ENCODE peak calls at places on chromosomes 12 and 14, in eight cellular contexts. One of them, this sample, is unnamed.

GRCh38 chr12:124923906-124924734 is 9.7 kb upstream of the UBC start:
- DNase-seq in colonic mucosa: no peak
- DNase-seq in WTC11: no peak
- DNase-seq in neural crest cell: no peak
- DNase-seq in RWPE1: no peak
- DNase-seq in Calu3: peak
- DNase-seq in lower lobe of right lung: no peak
- DNase-seq in A549: no peak
- DNase-seq in this sample: no peak

GRCh38 chr14:55097894-55098560 is 31.0 kb upstream of the LGALS3 start:
- DNase-seq in colonic mucosa: no peak
- DNase-seq in WTC11: no peak
- DNase-seq in neural crest cell: no peak
- DNase-seq in RWPE1: no peak
- DNase-seq in Calu3: peak
- DNase-seq in lower lobe of right lung: peak
- DNase-seq in A549: no peak
- DNase-seq in this sample: no peak

GRCh38 chr12:98399532-98399931 is 115.9 kb upstream of the TMPO start:
- DNase-seq in colonic mucosa: no peak
- DNase-seq in WTC11: peak
- DNase-seq in neural crest cell: no peak
- DNase-seq in RWPE1: peak
- DNase-seq in Calu3: peak
- DNase-seq in lower lobe of right lung: no peak
- DNase-seq in A549: peak
- DNase-seq in this sample: no peak

GRCh38 chr14:77543240-77543551 is 44.6 kb upstream of the ISM2 start:
- DNase-seq in colonic mucosa: no peak
- DNase-seq in WTC11: no peak
- DNase-seq in neural crest cell: no peak
- DNase-seq in RWPE1: no peak
- DNase-seq in Calu3: no peak
- DNase-seq in lower lobe of right lung: no peak
- DNase-seq in A549: no peak
- DNase-seq in this sample: no peak

GRCh38 chr12:122835693-122836026 is 403 bp downstream of the HIP1R start:
- DNase-seq in colonic mucosa: no peak
- DNase-seq in WTC11: peak
- DNase-seq in neural crest cell: no peak
- DNase-seq in RWPE1: no peak
- DNase-seq in Calu3: peak
- DNase-seq in lower lobe of right lung: peak
- DNase-seq in A549: peak
- DNase-seq in this sample: no peak

GRCh38 chr14:100165825-100166520 is 6.5 kb upstream of the DEGS2 start:
- DNase-seq in colonic mucosa: no peak
- DNase-seq in WTC11: no peak
- DNase-seq in neural crest cell: no peak
- DNase-seq in RWPE1: no peak
- DNase-seq in Calu3: no peak
- DNase-seq in lower lobe of right lung: no peak
- DNase-seq in A549: no peak
- DNase-seq in this sample: no peak

GRCh38 chr14:40218282-40218941 is 786.2 kb upstream of the FBXO33 start:
- DNase-seq in colonic mucosa: no peak
- DNase-seq in WTC11: no peak
- DNase-seq in neural crest cell: no peak
- DNase-seq in RWPE1: no peak
- DNase-seq in Calu3: no peak
- DNase-seq in lower lobe of right lung: no peak
- DNase-seq in A549: no peak
- DNase-seq in this sample: no peak

GRCh38 chr12:108310489-108310888 is 28.6 kb downstream of the CMKLR1 start:
- DNase-seq in colonic mucosa: no peak
- DNase-seq in WTC11: no peak
- DNase-seq in neural crest cell: no peak
- DNase-seq in RWPE1: no peak
- DNase-seq in Calu3: no peak
- DNase-seq in lower lobe of right lung: no peak
- DNase-seq in A549: no peak
- DNase-seq in this sample: no peak

GRCh38 chr12:46556820-46557524 is 184.4 kb upstream of the SLC38A2 start:
- DNase-seq in colonic mucosa: no peak
- DNase-seq in WTC11: no peak
- DNase-seq in neural crest cell: no peak
- DNase-seq in RWPE1: peak
- DNase-seq in Calu3: no peak
- DNase-seq in lower lobe of right lung: no peak
- DNase-seq in A549: peak
- DNase-seq in this sample: no peak

GRCh38 chr12:12159988-12160387 is 89.2 kb downstream of the BCL2L14 start:
- DNase-seq in colonic mucosa: no peak
- DNase-seq in WTC11: no peak
- DNase-seq in neural crest cell: no peak
- DNase-seq in RWPE1: no peak
- DNase-seq in Calu3: no peak
- DNase-seq in lower lobe of right lung: no peak
- DNase-seq in A549: no peak
- DNase-seq in this sample: no peak

GRCh38 chr12:31832740-31833540 is 104.1 kb upstream of the AMN1 start:
- DNase-seq in colonic mucosa: no peak
- DNase-seq in WTC11: no peak
- DNase-seq in neural crest cell: no peak
- DNase-seq in RWPE1: no peak
- DNase-seq in Calu3: no peak
- DNase-seq in lower lobe of right lung: no peak
- DNase-seq in A549: no peak
- DNase-seq in this sample: no peak

GRCh38 chr12:18967814-18968213 is 161.7 kb upstream of the PLEKHA5 start:
- DNase-seq in colonic mucosa: no peak
- DNase-seq in WTC11: no peak
- DNase-seq in neural crest cell: no peak
- DNase-seq in RWPE1: no peak
- DNase-seq in Calu3: no peak
- DNase-seq in lower lobe of right lung: no peak
- DNase-seq in A549: no peak
- DNase-seq in this sample: no peak

GRCh38 chr14:36520601-36521525 is 831 bp upstream of the NKX2-1 start:
- DNase-seq in colonic mucosa: peak
- DNase-seq in WTC11: peak
- DNase-seq in neural crest cell: peak
- DNase-seq in RWPE1: peak
- DNase-seq in Calu3: peak
- DNase-seq in lower lobe of right lung: peak
- DNase-seq in A549: peak
- DNase-seq in this sample: no peak

GRCh38 chr12:107992870-107993451 is 136.1 kb upstream of the WSCD2 start:
- DNase-seq in colonic mucosa: peak
- DNase-seq in WTC11: peak
- DNase-seq in neural crest cell: peak
- DNase-seq in RWPE1: peak
- DNase-seq in Calu3: peak
- DNase-seq in lower lobe of right lung: no peak
- DNase-seq in A549: peak
- DNase-seq in this sample: no peak

GRCh38 chr14:34029921-34030334 is 79.1 kb upstream of the EGLN3 start:
- DNase-seq in colonic mucosa: peak
- DNase-seq in WTC11: peak
- DNase-seq in neural crest cell: no peak
- DNase-seq in RWPE1: no peak
- DNase-seq in Calu3: no peak
- DNase-seq in lower lobe of right lung: no peak
- DNase-seq in A549: no peak
- DNase-seq in this sample: no peak

DNA sequence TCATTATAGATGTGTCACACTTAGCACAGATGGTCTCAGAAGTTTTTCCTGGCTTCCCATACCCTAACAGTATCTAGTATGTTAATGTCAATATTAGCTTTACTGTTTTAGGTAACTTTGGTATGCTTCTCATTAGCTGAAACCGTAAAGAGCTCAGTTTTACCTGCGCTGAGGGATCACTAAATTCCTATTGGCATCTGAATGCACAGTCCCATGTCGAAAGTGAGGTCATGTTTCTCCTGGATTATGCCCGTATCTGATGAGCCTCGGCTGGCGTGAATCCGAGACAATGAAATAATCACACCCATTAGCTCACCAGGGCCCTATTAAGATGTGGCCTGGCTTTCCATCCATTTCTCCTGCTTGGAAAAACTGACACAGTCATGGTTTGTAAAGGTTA is 418.2 kb downstream of the ZFP36L1 start:
- DNase-seq in colonic mucosa: no peak
- DNase-seq in WTC11: no peak
- DNase-seq in neural crest cell: no peak
- DNase-seq in RWPE1: no peak
- DNase-seq in Calu3: no peak
- DNase-seq in lower lobe of right lung: no peak
- DNase-seq in A549: no peak
- DNase-seq in this sample: no peak
- TF ChIP-seq CTCF in colonic mucosa: no peak
- TF ChIP-seq CTCF in WTC11: no peak
- TF ChIP-seq CTCF in neural crest cell: no peak
- TF ChIP-seq CTCF in RWPE1: no peak
- TF ChIP-seq CTCF in Calu3: no peak
- TF ChIP-seq CTCF in lower lobe of right lung: no peak
- TF ChIP-seq CTCF in A549: no peak
- TF ChIP-seq CTCF in this sample: no peak

GRCh38 chr12:6367969-6368892 is 7.1 kb downstream of the SCNN1A start:
- DNase-seq in colonic mucosa: peak
- DNase-seq in WTC11: no peak
- DNase-seq in neural crest cell: no peak
- DNase-seq in RWPE1: no peak
- DNase-seq in Calu3: no peak
- DNase-seq in lower lobe of right lung: peak
- DNase-seq in A549: no peak
- DNase-seq in this sample: peak
- TF ChIP-seq CTCF in colonic mucosa: no peak
- TF ChIP-seq CTCF in WTC11: no peak
- TF ChIP-seq CTCF in neural crest cell: no peak
- TF ChIP-seq CTCF in RWPE1: no peak
- TF ChIP-seq CTCF in Calu3: no peak
- TF ChIP-seq CTCF in lower lobe of right lung: no peak
- TF ChIP-seq CTCF in A549: peak
- TF ChIP-seq CTCF in this sample: no peak

GRCh38 chr12:62522984-62523383 is 56.4 kb downstream of the MON2 start:
- DNase-seq in colonic mucosa: no peak
- DNase-seq in WTC11: no peak
- DNase-seq in neural crest cell: no peak
- DNase-seq in RWPE1: no peak
- DNase-seq in Calu3: no peak
- DNase-seq in lower lobe of right lung: no peak
- DNase-seq in A549: no peak
- DNase-seq in this sample: no peak
- TF ChIP-seq CTCF in colonic mucosa: no peak
- TF ChIP-seq CTCF in WTC11: no peak
- TF ChIP-seq CTCF in neural crest cell: no peak
- TF ChIP-seq CTCF in RWPE1: no peak
- TF ChIP-seq CTCF in Calu3: no peak
- TF ChIP-seq CTCF in lower lobe of right lung: no peak
- TF ChIP-seq CTCF in A549: peak
- TF ChIP-seq CTCF in this sample: peak

GRCh38 chr12:51434305-51434704 is 9.7 kb downstream of the SLC4A8 start:
- DNase-seq in colonic mucosa: no peak
- DNase-seq in WTC11: no peak
- DNase-seq in neural crest cell: no peak
- DNase-seq in RWPE1: no peak
- DNase-seq in Calu3: no peak
- DNase-seq in lower lobe of right lung: no peak
- DNase-seq in A549: no peak
- DNase-seq in this sample: no peak

GRCh38 chr12:51442324-51442723 is 17.7 kb downstream of the SLC4A8 start:
- DNase-seq in colonic mucosa: no peak
- DNase-seq in WTC11: no peak
- DNase-seq in neural crest cell: no peak
- DNase-seq in RWPE1: no peak
- DNase-seq in Calu3: no peak
- DNase-seq in lower lobe of right lung: no peak
- DNase-seq in A549: no peak
- DNase-seq in this sample: no peak

GRCh38 chr12:51439330-51439729 is 14.7 kb downstream of the SLC4A8 start:
- DNase-seq in colonic mucosa: peak
- DNase-seq in WTC11: no peak
- DNase-seq in neural crest cell: no peak
- DNase-seq in RWPE1: no peak
- DNase-seq in Calu3: no peak
- DNase-seq in lower lobe of right lung: no peak
- DNase-seq in A549: no peak
- DNase-seq in this sample: no peak

GRCh38 chr12:51441583-51441982 is 17.0 kb downstream of the SLC4A8 start:
- DNase-seq in colonic mucosa: no peak
- DNase-seq in WTC11: no peak
- DNase-seq in neural crest cell: no peak
- DNase-seq in RWPE1: no peak
- DNase-seq in Calu3: no peak
- DNase-seq in lower lobe of right lung: no peak
- DNase-seq in A549: no peak
- DNase-seq in this sample: no peak

GRCh38 chr12:51437471-51437870 is 12.8 kb downstream of the SLC4A8 start:
- DNase-seq in colonic mucosa: no peak
- DNase-seq in WTC11: no peak
- DNase-seq in neural crest cell: no peak
- DNase-seq in RWPE1: no peak
- DNase-seq in Calu3: no peak
- DNase-seq in lower lobe of right lung: no peak
- DNase-seq in A549: no peak
- DNase-seq in this sample: no peak
- TF ChIP-seq CTCF in colonic mucosa: no peak
- TF ChIP-seq CTCF in WTC11: no peak
- TF ChIP-seq CTCF in neural crest cell: no peak
- TF ChIP-seq CTCF in RWPE1: no peak
- TF ChIP-seq CTCF in Calu3: no peak
- TF ChIP-seq CTCF in lower lobe of right lung: no peak
- TF ChIP-seq CTCF in A549: no peak
- TF ChIP-seq CTCF in this sample: no peak

GRCh38 chr14:66426451-66426850 is 59.7 kb upstream of the CCDC196 start:
- DNase-seq in colonic mucosa: no peak
- DNase-seq in WTC11: no peak
- DNase-seq in neural crest cell: no peak
- DNase-seq in RWPE1: no peak
- DNase-seq in Calu3: no peak
- DNase-seq in lower lobe of right lung: no peak
- DNase-seq in A549: no peak
- DNase-seq in this sample: no peak

GRCh38 chr14:66422019-66422946 is 63.9 kb upstream of the CCDC196 start:
- DNase-seq in colonic mucosa: no peak
- DNase-seq in WTC11: no peak
- DNase-seq in neural crest cell: no peak
- DNase-seq in RWPE1: no peak
- DNase-seq in Calu3: no peak
- DNase-seq in lower lobe of right lung: no peak
- DNase-seq in A549: no peak
- DNase-seq in this sample: no peak

DNA sequence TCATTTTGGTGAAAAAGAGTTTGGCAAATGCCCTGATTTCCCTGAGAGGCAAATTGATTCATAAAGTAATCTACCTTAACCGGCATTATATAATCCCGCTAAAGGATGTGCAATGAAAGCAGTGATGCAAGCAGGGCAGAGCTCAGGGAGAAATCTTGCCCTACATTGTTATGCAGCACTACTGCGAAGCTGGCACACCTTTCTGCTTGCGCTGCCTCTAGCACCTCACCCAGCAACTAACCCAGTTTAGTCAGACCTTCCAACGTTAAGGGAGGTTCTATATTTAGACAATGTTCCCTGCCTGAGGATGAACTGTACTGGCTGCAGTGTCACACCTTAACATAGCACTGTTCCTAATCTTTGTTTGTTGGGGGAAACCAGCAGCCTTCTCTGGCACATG is 60.8 kb upstream of the CCDC196 start:
- DNase-seq in colonic mucosa: no peak
- DNase-seq in WTC11: no peak
- DNase-seq in neural crest cell: no peak
- DNase-seq in RWPE1: peak
- DNase-seq in Calu3: no peak
- DNase-seq in lower lobe of right lung: no peak
- DNase-seq in A549: no peak
- DNase-seq in this sample: no peak
- TF ChIP-seq CTCF in colonic mucosa: no peak
- TF ChIP-seq CTCF in WTC11: no peak
- TF ChIP-seq CTCF in neural crest cell: no peak
- TF ChIP-seq CTCF in RWPE1: no peak
- TF ChIP-seq CTCF in Calu3: no peak
- TF ChIP-seq CTCF in lower lobe of right lung: no peak
- TF ChIP-seq CTCF in A549: no peak
- TF ChIP-seq CTCF in this sample: no peak